ENCODE peak calls at places on chromosomes 13 and 19, in five cellular contexts. B, E, G, Y and S are unnamed samples.

GRCh38 chr13:74115138-74115537 is 19.1 kb downstream of the KLF12 start:
- DNase-seq in G (no peak), E (no peak), B (no peak), Y (no peak), S (no peak)

GRCh38 chr13:50521750-50522149 is 321.7 kb downstream of the DLEU7 start:
- DNase-seq in G (no peak), B (no peak), E (no peak), Y (no peak), S (peak)

GRCh38 chr19:54616057-54616456 is 14.2 kb upstream of the LILRB1 start:
- DNase-seq in G (no peak), Y (no peak), B (no peak), E (no peak), S (no peak)

GRCh38 chr19:4768934-4769777 is 22.4 kb upstream of the FEM1A start:
- DNase-seq in E (peak), Y (peak), B (peak), G (peak), S (peak)

GRCh38 chr13:40920826-40921225 is 98.3 kb downstream of the ELF1 start:
- DNase-seq in G (no peak), Y (no peak), E (no peak), B (no peak), S (no peak)

GRCh38 chr13:27952931-27953670 is 16.0 kb downstream of the CDX2 start:
- DNase-seq in B (peak), E (no peak), Y (no peak), G (no peak), S (no peak)

GRCh38 chr13:27011661-27012060 is 159.9 kb downstream of the USP12 start:
- DNase-seq in E (no peak), G (no peak), B (no peak), Y (no peak), S (no peak)

GRCh38 chr19:52234406-52234805 is 35.0 kb upstream of the ZNF766 start:
- DNase-seq in G (no peak), E (no peak), B (no peak), Y (no peak), S (no peak)

GRCh38 chr13:84567848-84568247 is 685.6 kb upstream of the SLITRK1 start:
- DNase-seq in E (no peak), G (no peak), Y (no peak), B (peak), S (no peak)

GRCh38 chr13:67135356-67135755 is 94.8 kb downstream of the PCDH9 start:
- DNase-seq in G (no peak), B (no peak), Y (no peak), E (no peak), S (no peak)

GRCh38 chr13:74629985-74630384 is 495.8 kb upstream of the KLF12 start:
- DNase-seq in B (no peak), E (no peak), Y (no peak), G (no peak), S (peak)

GRCh38 chr13:27432612-27433210 is 8.3 kb downstream of the GTF3A start:
- DNase-seq in Y (no peak), G (no peak), E (no peak), B (no peak), S (no peak)

GRCh38 chr19:40466219-40467006 is at the start of gene SPTBN4:
- DNase-seq in E (peak), B (no peak), G (peak), Y (no peak), S (no peak)

GRCh38 chr19:18284710-18285430 is 3.4 kb upstream of the JUND start:
- DNase-seq in B (no peak), G (no peak), E (peak), Y (peak), S (no peak)

GRCh38 chr19:13831560-13832056 is 36.4 kb downstream of the ZSWIM4 start:
- DNase-seq in B (no peak), Y (no peak), E (no peak), G (no peak), S (no peak)

GRCh38 chr19:39433480-39434079 is 2.2 kb downstream of the RPS16 start:
- DNase-seq in G (no peak), B (no peak), Y (no peak), E (no peak), S (no peak)

GRCh38 chr19:1455002-1455335 is 5.0 kb downstream of the APC2 start:
- DNase-seq in B (no peak), E (no peak), Y (no peak), G (no peak), S (no peak)

DNA sequence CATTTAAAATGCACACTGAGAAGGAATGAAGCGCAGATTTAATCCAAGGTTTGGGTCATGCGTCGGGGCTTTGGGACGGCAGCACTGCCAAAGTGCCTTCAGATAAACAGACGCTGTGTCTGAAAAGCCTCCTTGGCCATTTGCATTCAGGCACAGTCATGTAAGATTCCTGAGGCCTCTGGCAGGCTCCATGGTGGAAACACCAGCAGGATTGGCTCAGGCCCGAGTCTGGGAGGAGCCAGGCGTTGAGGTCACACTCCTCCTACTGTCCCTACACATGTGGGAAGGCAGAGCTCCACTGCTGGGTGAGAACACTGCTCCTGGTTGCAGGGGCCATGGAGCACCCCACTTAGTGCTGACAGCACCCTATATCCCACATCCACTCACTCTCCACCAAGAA is 113.3 kb upstream of the KL start:
- DNase-seq in Y (peak), B (no peak), E (no peak), G (peak), S (no peak)
- H3K4me3 ChIP-seq in Y (no peak), B (no peak), E (no peak), G (no peak), S (no peak)

GRCh38 chr19:23351806-23352205 is 43.5 kb downstream of the ZNF91 start:
- DNase-seq in B (no peak), E (no peak), G (no peak), Y (no peak), S (no peak)
- H3K4me3 ChIP-seq in B (no peak), E (no peak), G (no peak), Y (no peak), S (no peak)

GRCh38 chr19:3721131-3721899 is 13.1 kb downstream of the TJP3 start:
- DNase-seq in Y (peak), E (peak), G (peak), B (peak), S (peak)
- H3K4me3 ChIP-seq in Y (peak), E (peak), G (peak), B (no peak), S (no peak)

GRCh38 chr13:45826741-45827140 is 24.8 kb downstream of the SIAH3 start:
- DNase-seq in E (no peak), Y (no peak), B (peak), G (no peak), S (no peak)

GRCh38 chr13:45827318-45827717 is 24.2 kb downstream of the SIAH3 start:
- DNase-seq in G (no peak), B (no peak), E (no peak), Y (no peak), S (no peak)

GRCh38 chr13:45830121-45830520 is 21.4 kb downstream of the SIAH3 start:
- DNase-seq in E (no peak), B (no peak), Y (no peak), G (no peak), S (no peak)

GRCh38 chr13:45825124-45825650 is 26.4 kb downstream of the SIAH3 start:
- DNase-seq in G (no peak), Y (no peak), E (no peak), B (no peak), S (no peak)

DNA sequence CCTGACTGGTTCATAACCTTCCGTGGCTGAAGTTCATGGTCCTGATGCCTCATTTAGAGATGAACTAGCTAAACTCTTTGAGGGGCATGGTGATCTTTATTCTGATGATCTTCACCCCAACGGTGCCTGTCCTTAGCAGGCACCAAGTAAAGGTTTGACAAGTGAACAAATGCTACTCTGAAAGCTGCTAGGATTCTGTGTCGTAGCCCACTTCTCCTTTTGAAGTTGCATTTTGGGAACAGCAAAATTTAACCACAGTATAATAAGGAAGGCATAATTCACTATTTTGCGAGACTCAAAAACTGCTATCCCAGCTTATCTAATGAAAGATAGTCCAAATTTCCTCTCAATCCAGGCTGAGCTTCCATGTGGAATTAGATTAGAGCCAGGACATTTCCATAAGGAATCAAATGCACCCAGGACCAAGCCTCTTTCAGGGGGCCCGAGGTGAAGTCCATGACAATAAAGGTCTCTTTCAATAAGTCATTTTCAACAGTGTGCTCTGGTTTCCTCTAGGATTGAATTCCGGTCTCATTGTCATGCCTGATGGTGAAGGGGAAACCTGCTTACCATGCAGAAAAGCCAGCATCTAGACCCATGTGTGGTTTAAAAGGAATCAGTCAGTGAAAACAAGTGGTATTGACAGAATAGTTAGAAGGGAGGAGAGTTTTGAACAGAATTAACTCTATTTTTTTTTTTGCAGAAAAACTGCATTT is 23.1 kb downstream of the SIAH3 start:
- DNase-seq in B (peak), Y (no peak), G (no peak), E (no peak), S (no peak)
- H3K4me3 ChIP-seq in B (no peak), Y (no peak), G (no peak), E (no peak), S (no peak)

GRCh38 chr19:45878043-45878794 is 7.7 kb downstream of the IRF2BP1 start:
- DNase-seq in Y (no peak), B (no peak), G (no peak), E (no peak), S (no peak)

GRCh38 chr19:45879055-45879454 is 6.9 kb downstream of the IRF2BP1 start:
- DNase-seq in B (no peak), E (no peak), G (no peak), Y (no peak), S (no peak)

GRCh38 chr19:45876161-45876410 is 9.9 kb downstream of the IRF2BP1 start:
- DNase-seq in Y (no peak), B (peak), E (no peak), G (no peak), S (no peak)

GRCh38 chr19:45874620-45874966 is 10.5 kb downstream of the FOXA3 start:
- DNase-seq in B (peak), G (no peak), Y (no peak), E (no peak), S (no peak)

GRCh38 chr19:45876411-45877197 is 9.3 kb downstream of the IRF2BP1 start:
- DNase-seq in B (peak), E (no peak), G (no peak), Y (no peak), S (no peak)
- H3K4me3 ChIP-seq in B (peak), E (no peak), G (peak), Y (no peak), S (peak)

GRCh38 chr19:16889429-16889882 is 657 bp downstream of the F2RL3 start:
- DNase-seq in G (no peak), Y (no peak), E (no peak), B (no peak), S (no peak)

GRCh38 chr19:16889883-16890460 is 1.2 kb downstream of the F2RL3 start:
- DNase-seq in G (no peak), E (no peak), Y (no peak), B (no peak), S (no peak)

GRCh38 chr19:16887353-16888265 is 1.2 kb upstream of the F2RL3 start:
- DNase-seq in Y (no peak), G (no peak), B (peak), E (no peak), S (no peak)

GRCh38 chr19:16890461-16891184 is 1.8 kb downstream of the F2RL3 start:
- DNase-seq in B (peak), G (no peak), E (no peak), Y (no peak), S (no peak)

DNA sequence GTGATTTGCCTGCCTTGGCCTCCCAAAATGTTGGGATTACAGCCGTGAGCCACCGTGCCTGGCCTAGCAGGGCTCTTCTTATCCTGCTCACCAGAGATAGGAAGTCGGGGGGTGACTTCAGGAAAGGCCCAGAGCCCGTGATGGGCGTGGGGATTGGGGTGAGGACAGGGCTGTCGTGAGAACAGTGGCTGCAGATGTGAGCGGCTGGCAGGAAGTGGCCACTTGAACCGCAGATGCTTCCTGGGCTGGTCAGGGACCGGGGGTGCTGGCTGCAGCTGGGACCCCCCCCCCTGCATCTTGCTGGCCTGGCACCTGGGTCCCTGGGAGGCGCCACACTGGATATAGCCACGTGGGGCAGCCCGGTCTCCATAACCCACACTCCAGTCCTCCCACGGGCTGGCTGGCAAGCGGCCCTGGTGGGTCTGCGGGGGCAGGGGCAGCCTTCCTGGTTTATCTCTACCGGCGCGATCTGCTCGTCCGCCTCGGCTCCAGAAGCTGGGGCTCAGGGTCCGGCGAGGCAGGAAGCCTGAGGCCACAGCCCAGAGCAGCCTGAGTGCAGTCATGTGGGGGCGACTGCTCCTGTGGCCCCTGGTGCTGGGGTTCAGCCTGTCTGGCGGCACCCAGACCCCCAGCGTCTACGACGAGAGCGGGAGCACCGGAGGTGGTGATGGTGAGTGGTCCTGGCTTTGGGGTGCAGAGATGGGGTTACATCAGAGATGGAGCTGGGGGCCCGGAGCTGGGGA is at the start of gene F2RL3:
- DNase-seq in B (peak), Y (peak), E (no peak), G (peak), S (no peak)
- H3K4me3 ChIP-seq in B (peak), Y (no peak), E (no peak), G (peak), S (no peak)

DNA sequence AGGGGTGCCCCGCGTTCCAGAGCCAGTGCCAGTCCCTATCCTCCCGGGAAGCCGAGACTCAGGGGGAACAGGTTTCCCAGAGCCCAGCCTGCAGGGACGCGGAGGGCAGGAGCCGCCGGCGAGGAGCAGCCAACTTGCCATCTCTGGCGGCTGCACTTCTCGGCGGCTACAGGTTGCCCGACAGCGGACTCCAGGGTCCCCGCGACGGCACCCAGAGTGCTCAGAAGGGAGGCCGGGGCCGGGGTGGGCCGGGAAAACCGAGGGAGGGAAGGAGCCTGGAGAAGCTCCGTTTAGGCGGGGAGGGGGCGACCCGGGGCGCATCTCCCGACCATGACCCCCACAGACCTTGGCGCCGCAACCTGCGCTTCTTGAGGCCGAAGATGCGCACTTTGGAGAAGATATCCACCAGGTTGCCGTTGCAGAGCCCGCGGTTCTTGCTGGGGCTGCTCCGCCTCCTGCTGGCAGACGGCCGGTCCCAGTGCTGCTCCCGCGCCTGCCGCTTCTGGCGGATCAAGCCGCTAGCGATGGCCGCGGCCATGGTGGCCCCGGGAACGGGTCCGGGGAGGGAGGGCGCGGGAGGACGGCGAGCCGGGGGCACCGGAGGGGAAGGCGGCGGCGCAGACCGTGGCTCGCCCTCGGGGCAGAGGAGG is 463.8 kb downstream of the ITGBL1 start:
- DNase-seq in G (no peak), B (no peak), E (no peak), Y (no peak), S (no peak)
- H3K4me3 ChIP-seq in G (peak), B (no peak), E (no peak), Y (no peak), S (peak)

GRCh38 chr13:25167349-25167748 is 4.7 kb downstream of the AMER2 start:
- DNase-seq in G (no peak), B (no peak), Y (no peak), E (no peak), S (no peak)

GRCh38 chr13:25167775-25168174 is 4.3 kb downstream of the AMER2 start:
- DNase-seq in E (no peak), G (no peak), Y (no peak), B (no peak), S (no peak)

GRCh38 chr13:25169356-25169755 is 2.7 kb downstream of the AMER2 start:
- DNase-seq in Y (no peak), G (no peak), E (no peak), B (no peak), S (no peak)

GRCh38 chr13:25169951-25170553 is 2.0 kb downstream of the AMER2 start:
- DNase-seq in B (no peak), Y (no peak), G (no peak), E (no peak), S (no peak)

DNA sequence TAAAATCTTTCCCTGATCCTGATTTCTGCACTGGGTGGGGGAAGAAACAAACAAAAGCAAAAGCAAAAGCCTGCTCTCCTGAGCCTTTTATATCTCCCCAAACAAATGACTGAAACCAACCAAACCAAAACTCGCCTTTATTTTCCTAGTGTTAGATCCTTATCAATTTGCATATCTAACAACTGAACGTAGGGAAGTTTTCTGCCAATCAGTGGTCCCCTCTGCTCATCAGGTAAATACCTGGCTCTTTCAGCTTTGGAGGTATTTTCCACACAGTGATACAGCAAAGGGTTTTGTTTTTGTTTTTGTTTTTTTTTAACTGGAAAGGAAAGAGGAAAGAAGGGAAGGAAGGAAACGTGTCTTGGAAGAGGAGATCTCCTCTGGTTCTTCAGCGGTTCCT is 3.3 kb downstream of the AMER2 start:
- DNase-seq in E (no peak), G (no peak), Y (no peak), B (no peak), S (no peak)
- H3K4me3 ChIP-seq in E (no peak), G (no peak), Y (no peak), B (no peak), S (no peak)

GRCh38 chr19:43527860-43528622 is 1.0 kb upstream of the ETHE1 start:
- DNase-seq in Y (no peak), B (peak), E (no peak), G (no peak), S (no peak)
- H3K4me3 ChIP-seq in Y (peak), B (no peak), E (no peak), G (peak), S (no peak)

GRCh38 chr13:99296270-99296865 is 10.8 kb downstream of the GPR183 start:
- DNase-seq in E (no peak), Y (no peak), G (no peak), B (no peak), S (no peak)
- H3K4me3 ChIP-seq in E (peak), Y (no peak), G (no peak), B (no peak), S (no peak)